ENCODE peak calls at places on chromosomes 7 and 10, in nine cellular contexts. R is mammary epithelial cell, B is AG04450, P is lower lobe of right lung, A is breast epithelium, W is transverse colon, K is right lobe of liver, J is stomach, Y is pancreas. D is an unnamed sample. For H3K9me3, the result is how much of the 10 kb centered on the place peaks cover.

GRCh38 chr10:126336786-126337185 is 51.5 kb downstream of the ADAM12 start:
- DNase-seq in R (no peak), B (no peak), P (no peak), A (no peak), W (no peak), K (no peak), J (no peak), Y (no peak), D (no peak)

GRCh38 chr7:140544278-140544896 is 65.1 kb upstream of the MKRN1 start:
- DNase-seq in R (no peak), B (no peak), P (no peak), A (no peak), W (peak), K (peak), J (peak), Y (peak), D (no peak)

GRCh38 chr10:48993627-48994026 is 54.0 kb upstream of the LRRC18 start:
- DNase-seq in R (no peak), B (no peak), P (no peak), A (no peak), W (no peak), K (no peak), J (no peak), Y (no peak), D (no peak)

GRCh38 chr7:123533929-123534382 is 439 bp downstream of the IQUB start:
- DNase-seq in R (no peak), B (no peak), P (no peak), A (no peak), W (no peak), K (no peak), J (no peak), Y (no peak), D (no peak)

GRCh38 chr7:30114536-30115258 is 20.1 kb upstream of the MTURN start:
- DNase-seq in R (no peak), B (no peak), P (no peak), A (no peak), W (no peak), K (no peak), J (no peak), Y (no peak), D (no peak)

GRCh38 chr10:6275022-6275997 is 72.6 kb downstream of the PFKFB3 start:
- DNase-seq in R (peak), B (peak), P (peak), A (peak), W (peak), K (peak), J (peak), Y (no peak), D (no peak)

GRCh38 chr10:132065491-132066105 is at the start of gene JAKMIP3:
- DNase-seq in R (peak), B (peak), P (no peak), A (no peak), W (peak), K (no peak), J (peak), Y (peak), D (no peak)

GRCh38 chr10:46550076-46550790 is 6.2 kb downstream of the GPRIN2 start:
- DNase-seq in R (no peak), B (no peak), P (peak), A (peak), W (peak), K (peak), J (peak), Y (peak), D (peak)

GRCh38 chr10:69769395-69769989 is 32.2 kb upstream of the COL13A1 start:
- DNase-seq in R (peak), B (peak), P (no peak), A (no peak), W (peak), K (no peak), J (no peak), Y (no peak), D (no peak)

GRCh38 chr10:21458496-21458895 is 67.0 kb downstream of the SKIDA1 start:
- DNase-seq in R (no peak), B (no peak), P (no peak), A (no peak), W (no peak), K (no peak), J (no peak), Y (no peak), D (no peak)

GRCh38 chr7:96870201-96870600 is 135.2 kb upstream of the DLX6 start:
- DNase-seq in R (peak), B (no peak), P (no peak), A (no peak), W (no peak), K (no peak), J (no peak), Y (no peak), D (no peak)

GRCh38 chr7:77353407-77353721 is 62.8 kb downstream of the GSAP start:
- DNase-seq in R (no peak), B (no peak), P (no peak), A (no peak), W (no peak), K (no peak), J (no peak), Y (no peak), D (no peak)

GRCh38 chr7:131010714-131011436 is 276.9 kb upstream of the KLF14 start:
- DNase-seq in R (no peak), B (no peak), P (no peak), A (no peak), W (no peak), K (no peak), J (no peak), Y (no peak), D (no peak)

GRCh38 chr10:33302188-33302829 is 32.2 kb downstream of the NRP1 start:
- DNase-seq in R (no peak), B (no peak), P (no peak), A (no peak), W (no peak), K (no peak), J (no peak), Y (no peak), D (no peak)

GRCh38 chr10:93015722-93016121 is 44.9 kb upstream of the CYP26C1 start:
- DNase-seq in R (no peak), B (no peak), P (no peak), A (no peak), W (no peak), K (no peak), J (no peak), Y (no peak), D (no peak)

GRCh38 chr10:14413583-14413982 is 82.9 kb upstream of the FRMD4A start:
- DNase-seq in R (no peak), B (no peak), P (no peak), A (no peak), W (no peak), K (no peak), J (no peak), Y (no peak), D (no peak)

GRCh38 chr10:14717570-14717969 is 57.1 kb downstream of the FAM107B start:
- DNase-seq in R (no peak), B (no peak), P (no peak), A (no peak), W (no peak), K (no peak), J (no peak), Y (no peak), D (no peak)

GRCh38 chr10:34954142-34954541 is 136.0 kb downstream of the CUL2 start:
- DNase-seq in R (peak), B (no peak), P (peak), A (peak), W (peak), K (no peak), J (peak), Y (peak), D (no peak)

GRCh38 chr7:69817096-69817495 is 218.8 kb downstream of the AUTS2 start:
- DNase-seq in R (no peak), B (no peak), P (no peak), A (no peak), W (no peak), K (no peak), J (no peak), Y (no peak), D (no peak)

GRCh38 chr10:120392671-120393079 is 64.4 kb upstream of the PLPP4 start:
- DNase-seq in R (no peak), B (no peak), P (no peak), A (no peak), W (peak), K (peak), J (peak), Y (no peak), D (no peak)

GRCh38 chr7:152329469-152329868 is 106.3 kb downstream of the KMT2C start:
- DNase-seq in R (no peak), B (no peak), P (no peak), A (no peak), W (no peak), K (no peak), J (no peak), Y (no peak), D (no peak)
- TF ChIP-seq CTCF in R (no peak), B (no peak), P (no peak), A (no peak), W (no peak), K (no peak), J (no peak), Y (no peak), D (no peak)

DNA sequence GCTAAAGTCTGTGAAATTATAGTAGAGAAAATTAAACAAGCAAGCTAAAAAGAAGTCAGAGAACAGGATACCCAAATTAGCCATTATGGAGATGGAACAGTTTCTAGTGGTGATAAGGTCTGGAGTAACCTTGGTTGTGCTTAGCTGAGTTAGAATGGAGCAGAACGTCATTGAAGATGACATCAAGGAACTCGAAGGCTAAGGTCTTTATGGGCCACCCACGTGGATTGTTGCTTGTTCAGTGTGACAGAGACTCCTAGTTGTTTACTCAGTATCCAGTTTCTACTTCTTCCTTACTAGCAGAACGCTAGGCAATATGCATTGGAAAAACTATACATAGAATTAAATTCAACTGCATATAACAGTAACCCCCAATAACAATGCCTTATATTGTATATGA is 39.7 kb downstream of the AHCYL2 start:
- DNase-seq in R (no peak), B (no peak), P (no peak), A (no peak), W (no peak), K (no peak), J (no peak), Y (no peak), D (no peak)
- H3K27ac ChIP-seq in R (no peak), B (no peak), P (no peak), A (no peak), W (no peak), K (no peak), J (no peak), Y (no peak), D (no peak)

GRCh38 chr7:57327081-57327480 is 122.9 kb upstream of the ZNF716 start:
- DNase-seq in R (no peak), B (no peak), P (no peak), A (no peak), W (no peak), K (no peak), J (no peak), Y (no peak), D (no peak)
- H3K9me3 ChIP-seq in R (under half), B (half or more), P (under half), A (under half), W (under half), K (under half), J (half or more), Y (under half), D (under half)

GRCh38 chr10:62244785-62245595 is 23.7 kb downstream of the RTKN2 start:
- DNase-seq in R (peak), B (no peak), P (no peak), A (no peak), W (peak), K (no peak), J (no peak), Y (no peak), D (peak)
- TF ChIP-seq CTCF in R (peak), B (peak), P (peak), A (peak), W (peak), K (peak), J (peak), Y (peak), D (peak)

GRCh38 chr10:110414563-110415309 is 83.0 kb upstream of the DUSP5 start:
- DNase-seq in R (peak), B (no peak), P (no peak), A (no peak), W (peak), K (no peak), J (peak), Y (no peak), D (no peak)
- H3K27ac ChIP-seq in R (peak), B (no peak), P (no peak), A (peak), W (peak), K (no peak), J (no peak), Y (no peak), D (no peak)

GRCh38 chr7:20216637-20217036 is 547 bp downstream of the MACC1 start:
- DNase-seq in R (no peak), B (no peak), P (no peak), A (no peak), W (no peak), K (no peak), J (no peak), Y (no peak), D (no peak)

GRCh38 chr7:20217193-20217948 is at the start of gene MACC1:
- DNase-seq in R (peak), B (no peak), P (peak), A (peak), W (peak), K (no peak), J (peak), Y (peak), D (no peak)

GRCh38 chr7:20213378-20213777 is 3.8 kb downstream of the MACC1 start:
- DNase-seq in R (no peak), B (no peak), P (no peak), A (no peak), W (no peak), K (no peak), J (no peak), Y (no peak), D (no peak)

GRCh38 chr7:20214132-20214531 is 3.1 kb downstream of the MACC1 start:
- DNase-seq in R (no peak), B (no peak), P (no peak), A (no peak), W (no peak), K (no peak), J (no peak), Y (no peak), D (no peak)

GRCh38 chr7:20214787-20215669 is 2.2 kb downstream of the MACC1 start:
- DNase-seq in R (peak), B (no peak), P (peak), A (no peak), W (no peak), K (no peak), J (no peak), Y (no peak), D (no peak)
- H3K9me3 ChIP-seq in R (under half), B (under half), P (under half), A (under half), W (under half), K (under half), J (under half), Y (under half), D (under half)

DNA sequence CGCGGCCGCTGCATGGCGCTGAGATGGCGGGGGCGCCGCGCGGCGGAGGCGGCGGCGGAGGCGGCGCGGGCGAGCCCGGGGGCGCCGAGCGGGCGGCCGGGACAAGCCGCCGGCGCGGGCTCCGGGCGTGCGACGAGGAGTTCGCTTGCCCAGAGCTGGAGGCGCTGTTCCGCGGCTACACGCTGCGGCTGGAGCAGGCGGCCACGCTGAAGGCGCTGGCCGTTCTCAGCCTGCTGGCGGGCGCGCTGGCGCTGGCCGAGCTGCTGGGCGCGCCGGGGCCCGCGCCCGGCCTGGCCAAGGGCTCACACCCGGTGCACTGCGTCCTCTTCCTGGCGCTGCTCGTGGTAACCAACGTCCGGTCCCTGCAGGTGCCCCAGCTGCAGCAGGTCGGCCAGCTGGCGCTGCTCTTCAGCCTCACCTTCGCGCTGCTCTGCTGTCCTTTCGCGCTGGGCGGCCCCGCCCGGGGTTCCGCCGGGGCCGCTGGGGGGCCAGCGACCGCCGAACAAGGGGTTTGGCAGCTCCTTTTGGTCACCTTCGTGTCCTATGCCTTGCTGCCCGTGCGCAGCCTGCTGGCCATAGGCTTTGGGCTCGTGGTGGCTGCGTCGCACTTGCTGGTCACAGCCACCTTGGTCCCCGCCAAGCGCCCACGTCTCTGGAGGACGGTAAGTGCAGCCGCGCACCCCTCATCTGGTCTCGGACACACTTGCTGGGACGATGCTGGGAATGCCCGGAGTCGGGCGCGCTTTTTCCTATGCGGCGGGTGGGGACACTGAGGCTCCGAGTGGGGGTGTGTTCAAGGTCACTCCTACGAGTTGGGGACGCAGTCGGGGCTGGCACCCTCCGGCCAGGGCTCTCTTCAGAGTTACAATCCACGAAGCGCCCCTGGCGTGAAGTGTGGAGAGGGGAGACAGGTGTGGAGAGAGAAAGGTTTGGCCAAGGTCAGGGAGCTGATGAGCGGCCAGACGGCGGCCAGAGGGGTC is 643 bp downstream of the ADCY1 start:
- DNase-seq in R (peak), B (no peak), P (no peak), A (no peak), W (no peak), K (no peak), J (peak), Y (peak), D (peak)
- TF ChIP-seq CTCF in R (no peak), B (no peak), P (no peak), A (no peak), W (no peak), K (peak), J (no peak), Y (no peak), D (peak)

GRCh38 chr7:1563939-1564602 is 5.8 kb downstream of the PSMG3 start:
- DNase-seq in R (no peak), B (no peak), P (no peak), A (no peak), W (no peak), K (no peak), J (no peak), Y (no peak), D (no peak)
- H3K27ac ChIP-seq in R (no peak), B (no peak), P (no peak), A (no peak), W (no peak), K (no peak), J (no peak), Y (no peak), D (no peak)

D was measured in WERI-Rb-1.